ENCODE peak calls at places on chromosomes 11 and 22, in seven cellular contexts. W is cardiac muscle cell; M is astrocyte of the spinal cord; F is activated CD8-positive, alpha-beta T cell treated with anti-CD3 and anti-CD28 coated beads, Interleukin-2, amount 10 ng/mL, durations not matched to agents 7 days and 5 days; E is DMS153; T is OCI-LY7; Z is GM12878. H is an unnamed sample.

GRCh38 chr11:10302744-10303557 is 1.9 kb upstream of the ADM start:
- DNase-seq in F (peak; percentile 77), E (peak; percentile 59), M (peak; percentile 73), T (no peak), Z (no peak), W (peak; percentile 64), H (peak; percentile 23)

GRCh38 chr11:127632971-127633680 is 632.6 kb upstream of the KIRREL3 start:
- DNase-seq in E (no peak), T (no peak), W (no peak), Z (no peak), F (no peak), M (no peak), H (no peak)

GRCh38 chr22:44764373-44764772 is 12.0 kb downstream of the ARHGAP8 start:
- DNase-seq in Z (no peak), W (no peak), T (no peak), M (no peak), F (no peak), E (no peak), H (no peak)

GRCh38 chr11:99370557-99371200 is 349.9 kb downstream of the CNTN5 start:
- DNase-seq in E (no peak), Z (no peak), W (peak; percentile 65), M (peak; percentile 83), T (no peak), F (no peak), H (no peak)

GRCh38 chr11:2649400-2649799 is 50.4 kb downstream of the KCNQ1OT1 start:
- DNase-seq in M (no peak), T (no peak), Z (no peak), W (no peak), F (no peak), E (no peak), H (no peak)

GRCh38 chr22:49099496-49100124 is 728.1 kb downstream of the BRD1 start:
- DNase-seq in E (no peak), T (no peak), M (no peak), W (no peak), Z (no peak), F (no peak), H (no peak)

GRCh38 chr11:128868851-128869671 is 2.0 kb upstream of the KCNJ1 start:
- DNase-seq in W (no peak), Z (no peak), E (no peak), M (no peak), F (peak; percentile 62), T (peak; percentile 17), H (no peak)

GRCh38 chr22:25845985-25846745 is 104.2 kb downstream of the MYO18B start:
- DNase-seq in Z (no peak), T (no peak), M (no peak), E (no peak), F (peak; percentile 30), W (no peak), H (no peak)

GRCh38 chr11:9025101-9025850 is 21.5 kb upstream of the NRIP3 start:
- DNase-seq in M (no peak), W (no peak), F (no peak), Z (no peak), T (no peak), E (no peak), H (no peak)

GRCh38 chr11:93528757-93529639 is 14.2 kb downstream of the SMCO4 start:
- DNase-seq in W (no peak), M (no peak), Z (no peak), F (no peak), T (no peak), E (no peak), H (peak; percentile 19)

GRCh38 chr11:61110255-61111059 is 8.2 kb downstream of the CD5 start:
- DNase-seq in W (no peak), E (no peak), F (no peak), T (no peak), M (no peak), Z (no peak), H (no peak)

GRCh38 chr11:122195790-122196189 is 79.8 kb upstream of the BLID start:
- DNase-seq in W (no peak), T (no peak), Z (no peak), E (no peak), F (no peak), M (no peak), H (no peak)

GRCh38 chr22:49727191-49727880 is 100.3 kb downstream of the BRD1 start:
- DNase-seq in E (no peak), F (no peak), Z (no peak), M (no peak), W (no peak), T (no peak), H (no peak)

GRCh38 chr11:111069076-111069475 is 176.4 kb upstream of the POU2AF2 start:
- DNase-seq in Z (no peak), F (no peak), W (no peak), E (no peak), T (no peak), M (peak; percentile 86), H (no peak)

GRCh38 chr11:18986744-18987143 is 47.5 kb upstream of the MRGPRX1 start:
- DNase-seq in Z (no peak), F (no peak), M (no peak), W (no peak), E (peak; percentile 11), T (no peak), H (no peak)

GRCh38 chr22:44206696-44207095 is 26.0 kb downstream of the PARVG start:
- DNase-seq in W (no peak), Z (no peak), T (no peak), E (no peak), M (no peak), F (no peak), H (no peak)

GRCh38 chr22:27609411-27610029 is 192.0 kb downstream of the MN1 start:
- DNase-seq in T (no peak), M (no peak), E (no peak), F (no peak), W (no peak), Z (no peak), H (no peak)

GRCh38 chr11:35488117-35488516 is 37.3 kb downstream of the PAMR1 start:
- DNase-seq in T (no peak), M (no peak), Z (no peak), E (no peak), F (no peak), W (no peak), H (no peak)

GRCh38 chr11:45150301-45150700 is 3.9 kb downstream of the PRDM11 start:
- DNase-seq in F (no peak), Z (no peak), E (no peak), M (no peak), W (no peak), T (no peak), H (no peak)

GRCh38 chr11:129620705-129621104 is 194.9 kb upstream of the TMEM45B start:
- DNase-seq in T (no peak), W (no peak), Z (no peak), F (no peak), E (no peak), M (peak; percentile 15), H (no peak)

GRCh38 chr11:64383580-64383979 is 24.6 kb downstream of the RPS6KA4 start:
- DNase-seq in F (no peak), W (no peak), E (no peak), Z (no peak), M (no peak), T (no peak), H (no peak)

GRCh38 chr11:47987781-47988180 is 7.4 kb downstream of the PTPRJ start:
- DNase-seq in Z (no peak), E (no peak), F (no peak), M (no peak), W (no peak), T (no peak), H (no peak)

GRCh38 chr11:106482920-106483761 is 405.7 kb downstream of the AASDHPPT start:
- DNase-seq in M (peak; percentile 85), E (no peak), Z (no peak), F (no peak), W (peak; percentile 9), T (no peak), H (peak; percentile 4)

GRCh38 chr11:65695459-65696241 is 16.4 kb upstream of the KAT5 start:
- DNase-seq in W (no peak), M (no peak), T (no peak), Z (no peak), F (no peak), E (peak; percentile 92), H (peak; percentile 86)

GRCh38 chr11:1705121-1706052 is 8.4 kb downstream of the KRTAP5-6 start:
- DNase-seq in Z (no peak), T (no peak), M (peak; percentile 10), E (no peak), F (no peak), W (no peak), H (no peak)